ENCODE peak calls at places on chromosomes 3 and 15, in five cellular contexts. Q is pancreas, O is MM.1S, M is IMR-90, P is A549. L is an unnamed sample.

GRCh38 chr3:169179193-169180122 is 484.1 kb downstream of the MECOM start:
- DNase-seq in O (no peak), Q (no peak), M (peak), P (no peak), L (peak)

GRCh38 chr3:100869787-100870186 is 123.4 kb downstream of the ABI3BP start:
- DNase-seq in M (peak), O (no peak), P (no peak), Q (no peak), L (no peak)

GRCh38 chr15:74129411-74130088 is 836 bp upstream of the ISLR2 start:
- DNase-seq in O (no peak), M (no peak), Q (no peak), P (no peak), L (no peak)

GRCh38 chr15:65194826-65195541 is 9.8 kb upstream of the CLPX start:
- DNase-seq in M (no peak), Q (no peak), O (no peak), P (no peak), L (no peak)

GRCh38 chr3:190183121-190183520 is 62.4 kb upstream of the P3H2 start:
- DNase-seq in O (no peak), Q (no peak), M (peak), P (peak), L (no peak)

GRCh38 chr3:151362798-151363197 is 21.8 kb downstream of the P2RY12 start:
- DNase-seq in O (no peak), M (no peak), P (no peak), Q (no peak), L (no peak)

GRCh38 chr3:148902173-148902791 is 37.2 kb downstream of the CPA3 start:
- DNase-seq in M (peak), P (no peak), O (no peak), Q (no peak), L (no peak)

GRCh38 chr3:139261754-139262632 is 81.8 kb upstream of the MRPS22 start:
- DNase-seq in Q (no peak), O (no peak), M (no peak), P (no peak), L (no peak)

GRCh38 chr3:102235679-102236078 is 199.1 kb upstream of the ZPLD1 start:
- DNase-seq in O (peak), Q (no peak), P (no peak), M (peak), L (peak)

GRCh38 chr15:63354771-63355650 is 26.6 kb downstream of the CA12 start:
- DNase-seq in P (no peak), M (no peak), O (no peak), Q (no peak), L (peak)

GRCh38 chr15:74257105-74257504 is 21.0 kb downstream of the CCDC33 start:
- DNase-seq in Q (peak), O (no peak), P (no peak), M (no peak), L (no peak)

GRCh38 chr3:177810162-177810623 is 612.9 kb upstream of the TBL1XR1 start:
- DNase-seq in Q (no peak), P (peak), M (peak), O (no peak), L (no peak)

GRCh38 chr15:94023520-94023919 is 207.8 kb upstream of the MCTP2 start:
- DNase-seq in P (no peak), M (no peak), O (no peak), Q (no peak), L (no peak)

GRCh38 chr15:64460737-64461576 is 579 bp downstream of the ZNF609 start:
- DNase-seq in M (peak), Q (peak), O (peak), P (peak), L (peak)

GRCh38 chr3:188947401-188947982 is 224.3 kb upstream of the TPRG1 start:
- DNase-seq in P (peak), Q (peak), M (peak), O (no peak), L (peak)

GRCh38 chr3:37622999-37623883 is 238.4 kb upstream of the CTDSPL start:
- DNase-seq in P (no peak), O (peak), Q (no peak), M (no peak), L (no peak)

GRCh38 chr3:123789760-123790159 is 94.4 kb downstream of the MYLK start:
- DNase-seq in Q (no peak), P (no peak), M (peak), O (no peak), L (no peak)

GRCh38 chr3:42066516-42067181 is 24.5 kb upstream of the TRAK1 start:
- DNase-seq in P (no peak), Q (no peak), O (no peak), M (peak), L (no peak)

GRCh38 chr3:56881035-56881575 is 79.4 kb upstream of the ARHGEF3 start:
- DNase-seq in O (no peak), Q (no peak), M (peak), P (no peak), L (no peak)

GRCh38 chr3:72247126-72247525 is 462.2 kb upstream of the PROK2 start:
- DNase-seq in P (no peak), O (no peak), M (no peak), Q (no peak), L (no peak)

GRCh38 chr3:108894981-108895380 is 58.7 kb downstream of the GUCA1C start:
- DNase-seq in P (no peak), Q (no peak), M (no peak), O (no peak), L (no peak)

GRCh38 chr3:50495609-50496423 is 7.6 kb downstream of the CACNA2D2 start:
- DNase-seq in P (no peak), M (no peak), O (no peak), Q (no peak), L (no peak)

GRCh38 chr3:45001738-45002137 is 24.4 kb upstream of the CLEC3B start:
- DNase-seq in Q (no peak), P (no peak), O (no peak), M (no peak), L (no peak)

GRCh38 chr3:138367912-138368311 is 19.5 kb downstream of the MRAS start:
- DNase-seq in M (peak), Q (no peak), P (no peak), O (no peak), L (no peak)

GRCh38 chr15:71559616-71560015 is 250.7 kb upstream of the NR2E3 start:
- DNase-seq in P (no peak), O (no peak), Q (no peak), M (no peak), L (no peak)

GRCh38 chr3:126083913-126084514 is at the start of gene SLC41A3:
- DNase-seq in M (peak), O (peak), P (peak), Q (peak), L (peak)

GRCh38 chr3:183815951-183816475 is 9.4 kb downstream of the MAP6D1 start:
- DNase-seq in Q (no peak), M (no peak), O (peak), P (no peak), L (no peak)

GRCh38 chr15:42704492-42704926 is 32.4 kb downstream of the CDAN1 start:
- DNase-seq in M (peak), O (peak), Q (no peak), P (peak), L (peak)

GRCh38 chr3:144343777-144344176 is 372.2 kb downstream of the DIPK2A start:
- DNase-seq in O (no peak), Q (no peak), P (no peak), M (no peak), L (no peak)

GRCh38 chr3:59535791-59536221 is 486.0 kb upstream of the CFAP20DC start:
- DNase-seq in P (no peak), O (no peak), Q (no peak), M (peak), L (no peak)

GRCh38 chr3:100992086-100993033 is 861 bp downstream of the ABI3BP start:
- DNase-seq in Q (no peak), M (peak), O (no peak), P (no peak), L (no peak)

GRCh38 chr3:129035360-129036233 is 25.0 kb upstream of the GP9 start:
- DNase-seq in P (no peak), Q (no peak), O (no peak), M (no peak), L (no peak)

GRCh38 chr3:127135241-127136023 is 57.5 kb upstream of the PRR23E start:
- DNase-seq in P (no peak), Q (no peak), O (no peak), M (peak), L (peak)

GRCh38 chr3:127134466-127134865 is 58.5 kb upstream of the PRR23E start:
- DNase-seq in M (no peak), P (no peak), O (no peak), Q (no peak), L (no peak)

GRCh38 chr3:127136024-127136600 is 56.8 kb upstream of the PRR23E start:
- DNase-seq in P (no peak), M (no peak), Q (no peak), O (no peak), L (no peak)

GRCh38 chr3:127133971-127134370 is 59.0 kb upstream of the PRR23E start:
- DNase-seq in O (no peak), P (no peak), Q (no peak), M (no peak), L (no peak)

DNA sequence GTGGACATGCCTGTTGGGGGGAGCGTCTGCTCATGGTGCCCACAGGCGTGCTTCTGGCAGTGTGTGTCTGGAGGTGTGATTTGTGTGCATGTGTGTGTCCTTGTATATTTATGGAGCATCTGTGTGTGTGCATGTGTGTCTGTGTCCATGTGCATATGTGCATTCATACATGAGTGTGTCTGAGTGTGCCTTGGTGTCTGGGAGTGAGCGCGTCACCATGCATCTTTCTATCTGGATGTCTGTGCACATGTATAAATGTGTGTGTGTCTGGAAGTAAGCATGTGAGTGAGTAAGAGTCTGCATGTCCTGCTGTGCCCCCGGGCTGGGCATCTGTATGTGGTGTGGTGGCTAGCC is 58.1 kb upstream of the PRR23E start:
- DNase-seq in Q (no peak), P (no peak), O (no peak), M (no peak), L (no peak)
- H3K4me3 ChIP-seq in Q (no peak), P (no peak), O (no peak), M (no peak), L (peak)

GRCh38 chr3:18891641-18892040 is 256.7 kb upstream of the KCNH8 start:
- DNase-seq in M (no peak), O (no peak), Q (no peak), P (no peak), L (no peak)

GRCh38 chr3:18885612-18886011 is 262.7 kb upstream of the KCNH8 start:
- DNase-seq in Q (peak), O (no peak), M (no peak), P (no peak), L (no peak)

GRCh38 chr3:18890459-18890858 is 257.9 kb upstream of the KCNH8 start:
- DNase-seq in O (no peak), Q (no peak), P (no peak), M (no peak), L (no peak)

GRCh38 chr3:18883553-18883952 is 264.8 kb upstream of the KCNH8 start:
- DNase-seq in O (no peak), Q (no peak), P (no peak), M (no peak), L (no peak)

DNA sequence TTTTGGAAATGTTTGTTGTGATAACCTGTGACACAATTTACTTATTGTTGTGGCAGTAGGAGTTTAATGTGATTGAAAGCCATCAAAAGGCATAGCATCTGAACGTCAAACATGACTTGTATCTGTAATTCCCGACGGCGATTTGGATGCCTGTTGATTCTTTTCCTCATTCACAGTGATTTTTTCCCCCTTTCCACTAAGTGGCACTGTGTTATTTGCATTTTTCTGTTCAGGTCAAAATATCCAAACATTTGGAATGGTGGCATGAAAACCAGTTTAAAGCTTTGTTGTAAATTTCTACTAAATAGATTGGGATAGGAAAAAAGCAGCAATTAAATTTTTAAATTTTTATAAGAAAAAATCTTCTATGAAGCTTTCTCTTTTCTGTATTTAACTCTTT is 259.9 kb upstream of the KCNH8 start:
- DNase-seq in P (no peak), Q (no peak), M (no peak), O (no peak), L (no peak)
- H3K27ac ChIP-seq in P (no peak), Q (no peak), M (no peak), O (no peak), L (no peak)

GRCh38 chr15:54979949-54980348 is 216.8 kb downstream of the RSL24D1 start:
- DNase-seq in O (no peak), P (no peak), Q (no peak), M (no peak), L (no peak)
- TF ChIP-seq CTCF in O (no peak), P (no peak), Q (no peak), M (no peak), L (no peak)

DNA sequence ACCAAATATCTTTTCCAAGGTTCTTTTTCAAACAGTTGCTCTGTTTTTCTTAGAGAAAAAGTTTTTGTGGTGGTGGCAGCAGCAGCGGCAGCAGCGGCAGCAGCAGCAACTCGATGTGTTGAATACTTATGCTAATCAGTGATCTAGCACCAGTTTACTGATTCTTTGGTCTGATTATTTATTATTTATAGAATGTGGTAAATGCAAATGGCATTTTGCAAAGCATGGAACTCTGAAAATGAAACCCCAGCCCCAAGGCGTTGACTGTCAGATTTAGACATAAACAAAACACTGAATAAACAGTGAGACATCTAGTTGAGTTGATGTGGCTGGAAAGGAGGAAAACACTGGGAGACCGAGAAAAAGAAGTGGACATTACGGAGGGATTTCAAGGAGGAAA is 88.7 kb downstream of the GTPBP8 start:
- DNase-seq in P (no peak), M (peak), Q (no peak), O (peak), L (no peak)
- H3K4me3 ChIP-seq in P (no peak), M (peak), Q (no peak), O (peak), L (no peak)

DNA sequence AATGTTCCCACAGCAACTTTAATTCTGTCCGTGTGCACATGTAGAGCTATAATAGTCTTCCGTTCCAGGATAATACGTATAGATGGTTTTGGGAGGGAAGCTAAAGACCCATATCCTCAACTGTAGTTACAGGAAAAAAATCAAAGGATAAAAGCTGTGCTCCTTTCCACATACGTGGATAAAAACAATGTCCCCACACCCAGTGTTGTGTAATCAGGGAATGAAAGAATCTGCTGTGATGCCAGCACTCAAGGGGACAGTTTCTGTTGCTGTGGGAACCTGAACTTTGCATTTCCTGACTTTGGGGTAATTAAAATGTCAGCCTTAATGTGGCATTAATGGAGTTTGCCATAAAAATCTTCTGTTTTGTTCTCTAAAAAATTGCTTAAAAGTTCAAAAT is 82.3 kb downstream of the TIGIT start:
- DNase-seq in M (no peak), Q (no peak), P (no peak), O (no peak), L (no peak)
- H3K27ac ChIP-seq in M (no peak), Q (no peak), P (no peak), O (no peak), L (no peak)

GRCh38 chr3:160470181-160470580 is 20.6 kb upstream of the TRIM59 start:
- DNase-seq in O (no peak), P (no peak), M (no peak), Q (no peak), L (no peak)

GRCh38 chr3:160460033-160460432 is 10.4 kb upstream of the TRIM59 start:
- DNase-seq in P (no peak), M (no peak), O (no peak), Q (no peak), L (no peak)

GRCh38 chr3:160459450-160459970 is 9.9 kb upstream of the TRIM59 start:
- DNase-seq in O (no peak), P (no peak), M (no peak), Q (no peak), L (no peak)

GRCh38 chr3:160464321-160464720 is 14.7 kb upstream of the TRIM59 start:
- DNase-seq in Q (no peak), M (no peak), P (no peak), O (no peak), L (no peak)

GRCh38 chr3:160464971-160465370 is 15.4 kb upstream of the TRIM59 start:
- DNase-seq in P (no peak), M (no peak), Q (no peak), O (no peak), L (no peak)
- TF ChIP-seq CTCF in P (no peak), M (no peak), Q (no peak), O (no peak), L (no peak)

GRCh38 chr15:100880139-100880896 is 687 bp downstream of the ALDH1A3 start:
- DNase-seq in P (no peak), O (no peak), Q (no peak), M (no peak), L (no peak)
- H3K4me3 ChIP-seq in P (peak), O (no peak), Q (peak), M (peak), L (no peak)

GRCh38 chr15:101396484-101397261 is 92.8 kb downstream of the PCSK6 start:
- DNase-seq in P (no peak), O (no peak), Q (no peak), M (no peak), L (no peak)
- H3K27ac ChIP-seq in P (no peak), O (no peak), Q (no peak), M (no peak), L (no peak)

GRCh38 chr15:78788261-78788660 is 23.0 kb downstream of the ADAMTS7 start:
- DNase-seq in P (no peak), M (no peak), O (no peak), Q (peak), L (no peak)
- TF ChIP-seq CTCF in P (no peak), M (no peak), O (no peak), Q (no peak), L (peak)

GRCh38 chr15:33282226-33283020 is 28.3 kb upstream of the RYR3 start:
- DNase-seq in M (no peak), Q (no peak), O (no peak), P (no peak), L (no peak)

GRCh38 chr15:33279613-33280205 is 31.1 kb upstream of the RYR3 start:
- DNase-seq in O (no peak), Q (no peak), P (peak), M (no peak), L (no peak)

GRCh38 chr15:33277689-33278088 is 33.1 kb upstream of the RYR3 start:
- DNase-seq in O (no peak), M (no peak), P (no peak), Q (no peak), L (no peak)

GRCh38 chr15:33283603-33284002 is 27.2 kb upstream of the RYR3 start:
- DNase-seq in M (no peak), O (no peak), Q (no peak), P (no peak), L (no peak)

GRCh38 chr15:33278816-33279612 is 31.8 kb upstream of the RYR3 start:
- DNase-seq in P (peak), M (peak), O (no peak), Q (no peak), L (no peak)
- H3K4me3 ChIP-seq in P (no peak), M (no peak), O (no peak), Q (no peak), L (no peak)